ENCODE peak calls at places on chromosomes 13 and 19, in ten cellular contexts. Q is CD8-positive, alpha-beta memory T cell; A is breast epithelium; S is fibroblast of lung; R is suprapubic skin; J is A549; T is left ventricle myocardium inferior; X is HCT116; E is ascending aorta; P is DND-41. U is an unnamed sample. For H3K4me1 and H3K9me3, the result is how much of the 10 kb centered on the place peaks cover.

GRCh38 chr19:29285878-29286277 is 72.9 kb upstream of the UQCRFS1 start:
- DNase-seq in R (no peak), E (no peak), X (no peak), Q (no peak), J (peak), S (no peak), P (no peak), T (no peak), A (no peak), U (no peak)

GRCh38 chr19:41577144-41577830 is 1.3 kb downstream of the CEACAM21 start:
- DNase-seq in R (no peak), P (peak), J (no peak), T (no peak), E (no peak), X (no peak), A (no peak), Q (no peak), S (no peak), U (no peak)

GRCh38 chr19:44903602-44904425 is 1.8 kb upstream of the APOE start:
- DNase-seq in E (no peak), J (peak), P (peak), T (peak), X (no peak), A (peak), S (peak), R (no peak), Q (peak), U (no peak)

GRCh38 chr19:40165362-40165937 is 25.8 kb upstream of the MAP3K10 start:
- DNase-seq in X (peak), Q (peak), T (peak), J (peak), S (peak), R (peak), A (no peak), E (no peak), P (peak), U (peak)

GRCh38 chr13:48096670-48097069 is 1.8 kb upstream of the MED4 start:
- DNase-seq in A (no peak), P (no peak), R (no peak), Q (no peak), X (no peak), J (no peak), E (no peak), S (no peak), T (no peak), U (no peak)

GRCh38 chr13:47437411-47437810 is 540.6 kb upstream of the HTR2A start:
- DNase-seq in R (no peak), S (peak), Q (no peak), X (no peak), J (no peak), T (no peak), E (no peak), P (no peak), A (no peak), U (no peak)

GRCh38 chr19:3224346-3225325 is at the start of gene CELF5:
- DNase-seq in S (no peak), Q (peak), E (no peak), P (peak), J (no peak), R (no peak), T (peak), X (no peak), A (no peak), U (no peak)

GRCh38 chr13:77002590-77003190 is 10.8 kb downstream of the CLN5 start:
- DNase-seq in E (no peak), R (no peak), T (no peak), S (peak), J (peak), A (no peak), Q (no peak), P (no peak), X (peak), U (no peak)

GRCh38 chr13:36163809-36164308 is 32.7 kb upstream of the DCLK1 start:
- DNase-seq in S (peak), X (no peak), Q (no peak), J (no peak), E (peak), A (no peak), P (no peak), T (peak), R (no peak), U (no peak)

GRCh38 chr13:67880916-67881315 is 650.8 kb upstream of the PCDH9 start:
- DNase-seq in S (peak), R (no peak), J (no peak), T (no peak), X (no peak), Q (no peak), A (no peak), E (no peak), P (no peak), U (no peak)

GRCh38 chr19:2446390-2446789 is 10.4 kb downstream of the LMNB2 start:
- DNase-seq in E (no peak), X (no peak), P (peak), A (no peak), Q (peak), J (no peak), T (no peak), R (no peak), S (peak), U (no peak)

GRCh38 chr19:4389064-4389375 is 11.3 kb downstream of the SH3GL1 start:
- DNase-seq in E (no peak), P (no peak), A (no peak), Q (no peak), X (no peak), T (no peak), R (no peak), S (no peak), J (no peak), U (no peak)
- H3K4me1 ChIP-seq in E (under half), P (under half), A (under half), Q (under half), X (under half), T (half or more), R (half or more), S (under half), J (under half), U (under half)

DNA sequence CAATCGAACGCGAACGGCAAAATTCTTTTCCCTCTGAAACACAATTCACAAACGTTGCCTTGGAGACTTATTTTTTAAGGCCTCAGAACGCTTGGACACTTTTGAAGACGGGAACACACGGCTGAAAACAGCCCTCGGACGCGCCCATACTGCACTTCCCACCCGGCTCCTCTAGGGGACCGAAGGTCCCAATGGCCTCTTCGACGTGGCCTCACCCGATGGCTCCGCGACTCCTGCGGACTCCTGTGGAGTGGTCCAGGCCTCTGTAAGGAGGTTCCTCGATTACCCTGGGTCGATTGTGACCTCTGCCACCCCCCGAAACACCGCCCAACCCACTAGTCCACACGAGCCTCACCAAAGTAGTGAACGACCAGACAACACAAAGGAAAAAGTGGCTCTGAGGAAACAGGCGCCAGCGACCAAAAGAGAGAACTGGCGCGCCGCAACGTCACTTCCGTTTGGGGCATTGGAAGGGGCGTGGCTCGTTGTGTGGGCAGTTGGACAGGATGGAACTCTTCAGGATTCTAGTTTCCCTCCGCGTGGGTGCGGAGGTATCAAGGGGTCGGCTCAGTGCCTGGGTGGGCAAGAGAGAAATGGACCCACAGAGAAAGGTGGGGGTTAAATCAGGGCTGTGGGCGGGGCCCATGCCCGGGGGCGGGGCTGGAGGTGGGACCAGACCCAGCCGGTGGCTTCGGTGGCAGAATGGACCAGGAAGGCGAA is at the start of gene ZNF560:
- DNase-seq in E (no peak), S (peak), X (no peak), A (no peak), P (no peak), J (no peak), T (no peak), R (no peak), Q (no peak), U (peak)
- H3K4me3 ChIP-seq in E (no peak), S (peak), X (no peak), A (no peak), P (no peak), J (no peak), T (no peak), R (no peak), Q (no peak), U (peak)

DNA sequence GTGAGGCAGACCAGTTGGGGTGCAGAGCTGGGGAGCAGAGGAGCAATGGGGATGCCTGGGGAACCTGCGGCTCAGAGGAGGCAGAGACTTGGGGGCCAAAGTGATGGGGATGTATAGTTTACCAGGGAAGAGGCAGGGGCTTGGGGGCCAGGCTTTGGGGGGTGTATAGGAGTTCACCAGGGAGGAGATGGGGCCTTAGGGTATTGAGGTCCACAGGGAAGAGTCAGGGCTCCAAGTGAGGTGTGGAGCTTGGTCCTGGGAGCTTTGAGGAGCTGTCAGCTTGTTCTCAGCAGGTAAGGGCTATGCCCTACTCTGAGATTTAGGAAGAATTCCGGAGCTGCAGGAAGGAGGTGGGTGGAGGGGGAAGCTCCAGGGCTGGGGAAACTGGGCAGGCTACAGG is 10.8 kb downstream of the TNFAIP8L1 start:
- DNase-seq in P (no peak), S (no peak), A (no peak), T (no peak), R (no peak), J (no peak), X (no peak), Q (no peak), E (no peak), U (no peak)
- H3K9me3 ChIP-seq in P (under half), S (under half), A (under half), T (under half), R (under half), J (under half), X (under half), Q (under half), E (under half), U (under half)

DNA sequence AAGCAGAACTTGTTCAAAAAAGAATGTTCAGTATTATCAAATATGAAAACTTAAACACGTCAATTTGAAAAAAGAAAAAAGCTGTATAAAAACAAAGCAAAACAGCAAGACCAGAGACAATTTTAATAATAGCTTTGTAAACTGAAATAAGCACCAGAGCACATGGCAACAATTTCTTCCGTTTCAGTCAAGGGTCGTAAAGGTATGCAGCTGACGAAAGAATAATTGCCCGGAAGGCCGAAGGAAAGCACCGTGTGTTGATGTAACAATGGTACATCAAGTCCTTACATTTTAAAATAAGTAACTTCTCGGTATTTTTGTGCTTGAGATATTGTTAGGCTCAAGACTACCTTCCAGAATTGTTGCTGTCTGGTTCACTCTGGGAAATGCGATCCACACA is 1.7 kb downstream of the PROSER1 start:
- DNase-seq in T (no peak), P (peak), X (no peak), J (no peak), Q (peak), A (no peak), S (peak), E (no peak), R (no peak), U (no peak)
- H3K4me1 ChIP-seq in T (half or more), P (half or more), X (under half), J (under half), Q (under half), A (under half), S (under half), E (under half), R (under half), U (under half)

GRCh38 chr19:1271528-1272422 is 2.6 kb downstream of the CIRBP start:
- DNase-seq in S (no peak), Q (no peak), P (no peak), X (no peak), A (no peak), T (no peak), J (no peak), R (no peak), E (no peak), U (no peak)

GRCh38 chr19:1272423-1273262 is 2.7 kb upstream of the FAM174C start:
- DNase-seq in X (no peak), S (no peak), E (no peak), A (no peak), T (no peak), Q (no peak), R (no peak), J (no peak), P (no peak), U (no peak)

GRCh38 chr19:1274081-1274851 is 1.1 kb upstream of the FAM174C start:
- DNase-seq in X (no peak), P (no peak), Q (no peak), R (no peak), S (no peak), E (no peak), A (no peak), J (no peak), T (no peak), U (no peak)

GRCh38 chr19:1274852-1275259 is 474 bp upstream of the FAM174C start:
- DNase-seq in S (no peak), X (no peak), R (peak), J (no peak), E (no peak), P (no peak), A (no peak), T (no peak), Q (no peak), U (no peak)

DNA sequence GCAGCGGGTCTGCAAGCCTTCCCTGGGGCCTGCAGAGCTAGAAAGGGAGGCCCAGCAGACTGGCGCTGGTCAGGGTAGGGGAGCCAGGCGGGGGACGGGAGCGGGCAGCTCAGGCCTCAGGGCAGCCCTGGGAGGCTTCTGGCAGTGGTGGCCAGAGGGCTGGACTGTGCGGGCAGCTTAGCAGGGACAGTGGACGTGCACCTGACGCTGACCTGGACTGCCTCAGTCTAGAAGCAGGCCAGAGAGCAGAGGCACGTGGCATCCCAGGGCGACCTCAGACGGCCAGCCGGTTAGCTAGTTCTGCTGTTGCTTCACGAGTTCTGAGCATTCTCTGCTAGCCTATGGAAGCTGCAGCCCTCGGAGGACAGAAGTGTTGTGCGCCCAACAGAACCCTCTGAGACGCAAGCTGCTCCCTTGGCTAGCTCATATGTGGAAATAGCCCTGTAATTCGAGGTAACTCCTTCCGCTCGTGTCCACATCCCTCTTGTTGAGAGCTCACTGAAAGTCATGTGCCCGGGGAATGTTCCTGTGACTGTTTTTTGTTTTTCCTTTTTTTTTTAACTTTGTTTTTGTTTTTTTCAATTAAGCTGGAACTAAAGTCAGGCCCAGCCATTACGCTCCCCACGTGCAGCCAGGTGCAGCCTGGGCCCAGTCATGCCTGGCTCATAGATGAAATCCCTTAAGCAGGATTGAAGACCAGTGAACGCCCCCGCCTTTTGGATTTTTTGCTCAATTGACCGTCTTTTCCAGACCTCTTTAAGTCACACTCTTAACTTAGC is 1.9 kb upstream of the FAM174C start:
- DNase-seq in J (no peak), X (no peak), T (no peak), E (no peak), R (no peak), S (no peak), A (no peak), Q (no peak), P (no peak), U (no peak)
- H3K4me3 ChIP-seq in J (no peak), X (peak), T (peak), E (no peak), R (no peak), S (no peak), A (no peak), Q (no peak), P (no peak), U (no peak)

DNA sequence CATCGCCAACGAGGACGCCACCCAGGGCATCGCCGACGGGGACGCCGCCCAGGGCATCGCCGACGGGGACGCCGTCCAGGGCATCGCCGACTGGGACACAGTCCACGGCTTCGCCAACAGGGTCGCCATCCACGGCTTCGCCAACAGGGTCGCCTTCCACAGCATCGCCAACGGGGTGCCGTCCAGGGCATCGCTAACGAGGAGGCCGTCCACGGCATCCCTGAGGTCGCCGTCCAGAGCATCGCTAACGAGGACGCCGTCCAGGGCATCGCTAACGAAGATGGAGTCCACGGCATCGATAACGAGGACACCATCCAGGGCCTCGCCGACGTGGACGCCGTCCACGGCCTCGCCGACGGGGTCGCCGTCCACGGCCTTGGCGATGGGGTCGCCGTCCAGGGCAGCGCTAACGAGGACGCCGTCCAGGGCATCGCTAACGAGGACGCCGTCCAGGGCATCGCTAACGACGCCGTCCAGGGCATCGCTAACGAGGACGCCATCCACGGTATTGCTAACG is 947.8 kb downstream of the TUBA3C start:
- DNase-seq in A (no peak), S (no peak), E (no peak), P (no peak), T (no peak), X (no peak), J (no peak), R (no peak), Q (no peak), U (no peak)
- H3K9me3 ChIP-seq in A (under half), S (under half), E (under half), P (under half), T (under half), X (under half), J (under half), R (under half), Q (under half), U (under half)

GRCh38 chr19:17866312-17867012 is 5.3 kb upstream of the SLC5A5 start:
- DNase-seq in P (no peak), E (no peak), J (no peak), X (no peak), R (no peak), T (no peak), Q (no peak), A (no peak), S (no peak), U (no peak)

GRCh38 chr19:17867087-17867486 is 4.7 kb upstream of the SLC5A5 start:
- DNase-seq in X (no peak), T (no peak), A (no peak), E (no peak), J (no peak), Q (no peak), P (no peak), S (no peak), R (no peak), U (no peak)

GRCh38 chr19:17871032-17871877 is 490 bp upstream of the SLC5A5 start:
- DNase-seq in S (no peak), J (no peak), P (no peak), T (no peak), A (no peak), X (no peak), Q (no peak), R (no peak), E (no peak), U (no peak)

GRCh38 chr19:17868669-17869068 is 3.1 kb upstream of the SLC5A5 start:
- DNase-seq in R (no peak), T (no peak), P (no peak), E (no peak), X (no peak), S (no peak), J (no peak), Q (no peak), A (no peak), U (no peak)

DNA sequence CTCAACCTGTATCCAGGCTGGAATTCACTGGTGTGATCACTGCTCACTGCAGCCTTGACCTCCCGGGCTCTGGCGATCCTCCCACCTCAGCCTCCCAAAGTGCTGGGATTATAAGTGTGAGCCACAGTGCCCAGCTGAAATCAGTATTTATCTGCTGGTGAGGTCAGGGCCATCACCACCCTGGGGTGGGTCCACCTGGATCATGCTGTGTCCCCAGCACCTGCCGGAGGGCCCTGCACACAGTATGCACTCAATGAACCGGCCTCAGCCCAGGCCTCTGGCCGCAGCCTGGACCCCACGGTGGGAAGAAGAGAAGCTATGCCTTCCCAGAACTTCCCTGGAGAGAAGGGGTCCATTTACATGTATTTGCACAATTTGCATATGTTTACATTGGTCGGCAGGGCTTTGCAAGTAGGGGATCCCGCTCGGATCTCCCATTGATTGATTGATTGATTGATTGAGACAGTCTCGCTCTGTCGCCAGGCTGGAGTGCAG is 2.6 kb upstream of the SLC5A5 start:
- DNase-seq in T (no peak), S (no peak), Q (no peak), E (no peak), R (no peak), X (no peak), A (no peak), P (no peak), J (no peak), U (no peak)
- H3K4me1 ChIP-seq in T (under half), S (under half), Q (under half), E (under half), R (under half), X (under half), A (under half), P (under half), J (under half), U (under half)